ENCODE peak calls at places on chromosome 14, in nine cellular contexts. M, X, A, P, H, D, Z, I and W are unnamed samples. For H3K4me1, the result is how much of the 10 kb centered on the place peaks cover.

GRCh38 chr14:98099527-98099926 is 1172.5 kb downstream of the BCL11B start:
- DNase-seq in M (no peak), X (no peak), A (no peak), P (no peak), H (no peak), D (no peak), Z (no peak), I (no peak), W (no peak)

GRCh38 chr14:105322791-105323556 is 8.4 kb downstream of the PACS2 start:
- DNase-seq in M (no peak), X (no peak), A (no peak), P (no peak), H (no peak), D (no peak), Z (no peak), I (no peak), W (no peak)

GRCh38 chr14:105533391-105533790 is 7.0 kb downstream of the TMEM121 start:
- DNase-seq in M (no peak), X (no peak), A (no peak), P (no peak), H (no peak), D (no peak), Z (no peak), I (no peak), W (no peak)

GRCh38 chr14:31420013-31420318 is 384 bp downstream of the HEATR5A start:
- DNase-seq in M (peak), X (no peak), A (no peak), P (peak), H (no peak), D (peak), Z (peak), I (peak), W (no peak)

GRCh38 chr14:94486883-94487282 is 10.9 kb upstream of the SERPINA9 start:
- DNase-seq in M (no peak), X (no peak), A (no peak), P (peak), H (no peak), D (no peak), Z (no peak), I (peak), W (no peak)

GRCh38 chr14:96090441-96091148 is 51.4 kb downstream of the C14orf132 start:
- DNase-seq in M (no peak), X (no peak), A (no peak), P (no peak), H (peak), D (no peak), Z (no peak), I (no peak), W (no peak)

GRCh38 chr14:91041450-91041849 is 19.0 kb downstream of the RPS6KA5 start:
- DNase-seq in M (no peak), X (no peak), A (no peak), P (no peak), H (no peak), D (no peak), Z (peak), I (no peak), W (no peak)

GRCh38 chr14:24395609-24396580 is 2.9 kb upstream of the NYNRIN start:
- DNase-seq in M (no peak), X (no peak), A (no peak), P (no peak), H (no peak), D (no peak), Z (no peak), I (no peak), W (no peak)

GRCh38 chr14:83208346-83208745 is 1674.7 kb upstream of the SEL1L start:
- DNase-seq in M (no peak), X (no peak), A (no peak), P (no peak), H (peak), D (no peak), Z (no peak), I (no peak), W (no peak)

GRCh38 chr14:22221508-22221907 is 367.5 kb downstream of the DAD1 start:
- DNase-seq in M (peak), X (peak), A (no peak), P (peak), H (peak), D (no peak), Z (peak), I (peak), W (no peak)

GRCh38 chr14:91872517-91873470 is 5.5 kb upstream of the TC2N start:
- DNase-seq in M (peak), X (peak), A (peak), P (no peak), H (peak), D (peak), Z (no peak), I (no peak), W (peak)

GRCh38 chr14:28783593-28784143 is 17.1 kb downstream of the FOXG1 start:
- DNase-seq in M (no peak), X (no peak), A (no peak), P (no peak), H (no peak), D (no peak), Z (no peak), I (no peak), W (no peak)

GRCh38 chr14:40273417-40273816 is 841.2 kb upstream of the FBXO33 start:
- DNase-seq in M (no peak), X (no peak), A (no peak), P (no peak), H (no peak), D (no peak), Z (no peak), I (no peak), W (no peak)

GRCh38 chr14:32980887-32981501 is 42.3 kb downstream of the NPAS3 start:
- DNase-seq in M (no peak), X (no peak), A (no peak), P (no peak), H (no peak), D (no peak), Z (no peak), I (no peak), W (no peak)

GRCh38 chr14:74541225-74541624 is 47.7 kb downstream of the ISCA2 start:
- DNase-seq in M (no peak), X (no peak), A (no peak), P (no peak), H (no peak), D (no peak), Z (no peak), I (no peak), W (no peak)

GRCh38 chr14:37588956-37589737 is 5.9 kb downstream of the FOXA1 start:
- DNase-seq in M (peak), X (no peak), A (no peak), P (peak), H (no peak), D (no peak), Z (no peak), I (peak), W (no peak)

GRCh38 chr14:100851946-100852620 is 26.2 kb downstream of the MEG3 start:
- DNase-seq in M (no peak), X (no peak), A (no peak), P (no peak), H (no peak), D (no peak), Z (no peak), I (no peak), W (no peak)

GRCh38 chr14:69711471-69712216 is 55.3 kb upstream of the SRSF5 start:
- DNase-seq in M (no peak), X (no peak), A (no peak), P (no peak), H (no peak), D (no peak), Z (no peak), I (no peak), W (no peak)

GRCh38 chr14:92502541-92503286 is 10.9 kb upstream of the RIN3 start:
- DNase-seq in M (no peak), X (no peak), A (no peak), P (no peak), H (no peak), D (no peak), Z (no peak), I (no peak), W (no peak)

GRCh38 chr14:79011091-79011919 is 841.1 kb downstream of the NRXN3 start:
- DNase-seq in M (peak), X (peak), A (no peak), P (peak), H (peak), D (no peak), Z (no peak), I (peak), W (no peak)

GRCh38 chr14:90522585-90523191 is 125.9 kb downstream of the CALM1 start:
- DNase-seq in M (peak), X (no peak), A (no peak), P (no peak), H (no peak), D (peak), Z (no peak), I (peak), W (no peak)

GRCh38 chr14:21267431-21267845 is 1.8 kb downstream of the HNRNPC start:
- DNase-seq in M (peak), X (peak), A (no peak), P (no peak), H (no peak), D (no peak), Z (peak), I (no peak), W (no peak)

GRCh38 chr14:64109821-64110554 is 184.2 kb downstream of the ESR2 start:
- DNase-seq in M (no peak), X (no peak), A (no peak), P (no peak), H (peak), D (no peak), Z (no peak), I (no peak), W (no peak)

GRCh38 chr14:93032301-93032929 is 83.3 kb downstream of the ITPK1 start:
- DNase-seq in M (peak), X (no peak), A (no peak), P (no peak), H (no peak), D (no peak), Z (no peak), I (peak), W (no peak)

GRCh38 chr14:105148604-105149145 is 19.9 kb downstream of the JAG2 start:
- DNase-seq in M (no peak), X (no peak), A (no peak), P (no peak), H (no peak), D (no peak), Z (no peak), I (no peak), W (no peak)

GRCh38 chr14:69693145-69693544 is 73.8 kb upstream of the SRSF5 start:
- DNase-seq in M (no peak), X (peak), A (no peak), P (no peak), H (no peak), D (no peak), Z (peak), I (peak), W (no peak)

GRCh38 chr14:88999137-88999536 is 174.7 kb downstream of the TTC8 start:
- DNase-seq in M (no peak), X (no peak), A (no peak), P (no peak), H (no peak), D (no peak), Z (no peak), I (no peak), W (no peak)

GRCh38 chr14:71764701-71765347 is 167.4 kb upstream of the RGS6 start:
- DNase-seq in M (no peak), X (no peak), A (no peak), P (no peak), H (peak), D (no peak), Z (no peak), I (peak), W (no peak)

GRCh38 chr14:21103710-21104447 is 3.0 kb downstream of the TMEM253 start:
- DNase-seq in M (peak), X (peak), A (peak), P (peak), H (peak), D (peak), Z (peak), I (peak), W (peak)

GRCh38 chr14:52328286-52328685 is 14.2 kb downstream of the PTGER2 start:
- DNase-seq in M (peak), X (no peak), A (no peak), P (no peak), H (peak), D (no peak), Z (no peak), I (no peak), W (no peak)

GRCh38 chr14:103630364-103631108 is 1.5 kb downstream of the KLC1 start:
- DNase-seq in M (peak), X (peak), A (no peak), P (no peak), H (peak), D (no peak), Z (no peak), I (no peak), W (no peak)
- H3K4me1 ChIP-seq in M (under half), X (under half), A (half or more), P (under half), H (under half), D (under half), Z (under half), I (under half), W (under half)

GRCh38 chr14:68675233-68675577 is 117.7 kb downstream of the ZFP36L1 start:
- DNase-seq in M (peak), X (peak), A (no peak), P (no peak), H (peak), D (no peak), Z (no peak), I (no peak), W (no peak)

GRCh38 chr14:68671899-68672298 is 121.0 kb downstream of the ZFP36L1 start:
- DNase-seq in M (no peak), X (peak), A (no peak), P (no peak), H (no peak), D (no peak), Z (no peak), I (no peak), W (no peak)

GRCh38 chr14:68672609-68673285 is 120.1 kb downstream of the ZFP36L1 start:
- DNase-seq in M (no peak), X (peak), A (no peak), P (no peak), H (no peak), D (no peak), Z (no peak), I (no peak), W (no peak)

GRCh38 chr14:68674538-68675232 is 118.2 kb downstream of the ZFP36L1 start:
- DNase-seq in M (no peak), X (no peak), A (no peak), P (no peak), H (no peak), D (no peak), Z (no peak), I (no peak), W (no peak)

DNA sequence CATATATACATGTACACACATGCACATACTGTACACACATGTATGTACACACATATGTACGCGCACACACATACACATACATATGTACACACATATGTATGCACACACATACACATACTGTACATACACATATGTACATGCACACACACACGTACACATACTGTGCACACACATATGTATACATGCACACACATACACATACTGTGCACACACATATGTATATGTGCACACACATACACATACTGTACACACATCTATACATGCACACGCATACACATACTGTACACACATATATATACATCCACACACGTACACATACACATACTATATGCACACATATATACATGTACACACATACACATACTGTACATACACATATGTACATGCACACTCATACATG is 119.4 kb downstream of the ZFP36L1 start:
- DNase-seq in M (no peak), X (no peak), A (no peak), P (no peak), H (no peak), D (no peak), Z (no peak), I (no peak), W (no peak)
- H3K27ac ChIP-seq in M (no peak), X (no peak), A (no peak), P (no peak), H (no peak), D (no peak), Z (no peak), I (no peak), W (no peak)

GRCh38 chr14:54685286-54685845 is 118.4 kb downstream of the SAMD4A start:
- DNase-seq in M (no peak), X (peak), A (no peak), P (no peak), H (no peak), D (no peak), Z (no peak), I (no peak), W (no peak)

GRCh38 chr14:54682578-54682977 is 115.7 kb downstream of the SAMD4A start:
- DNase-seq in M (no peak), X (peak), A (no peak), P (no peak), H (no peak), D (no peak), Z (no peak), I (no peak), W (no peak)

GRCh38 chr14:54681819-54682261 is 114.9 kb downstream of the SAMD4A start:
- DNase-seq in M (no peak), X (peak), A (no peak), P (no peak), H (peak), D (no peak), Z (no peak), I (no peak), W (no peak)

GRCh38 chr14:54686219-54686870 is 119.4 kb downstream of the SAMD4A start:
- DNase-seq in M (peak), X (peak), A (no peak), P (no peak), H (peak), D (no peak), Z (no peak), I (no peak), W (no peak)

DNA sequence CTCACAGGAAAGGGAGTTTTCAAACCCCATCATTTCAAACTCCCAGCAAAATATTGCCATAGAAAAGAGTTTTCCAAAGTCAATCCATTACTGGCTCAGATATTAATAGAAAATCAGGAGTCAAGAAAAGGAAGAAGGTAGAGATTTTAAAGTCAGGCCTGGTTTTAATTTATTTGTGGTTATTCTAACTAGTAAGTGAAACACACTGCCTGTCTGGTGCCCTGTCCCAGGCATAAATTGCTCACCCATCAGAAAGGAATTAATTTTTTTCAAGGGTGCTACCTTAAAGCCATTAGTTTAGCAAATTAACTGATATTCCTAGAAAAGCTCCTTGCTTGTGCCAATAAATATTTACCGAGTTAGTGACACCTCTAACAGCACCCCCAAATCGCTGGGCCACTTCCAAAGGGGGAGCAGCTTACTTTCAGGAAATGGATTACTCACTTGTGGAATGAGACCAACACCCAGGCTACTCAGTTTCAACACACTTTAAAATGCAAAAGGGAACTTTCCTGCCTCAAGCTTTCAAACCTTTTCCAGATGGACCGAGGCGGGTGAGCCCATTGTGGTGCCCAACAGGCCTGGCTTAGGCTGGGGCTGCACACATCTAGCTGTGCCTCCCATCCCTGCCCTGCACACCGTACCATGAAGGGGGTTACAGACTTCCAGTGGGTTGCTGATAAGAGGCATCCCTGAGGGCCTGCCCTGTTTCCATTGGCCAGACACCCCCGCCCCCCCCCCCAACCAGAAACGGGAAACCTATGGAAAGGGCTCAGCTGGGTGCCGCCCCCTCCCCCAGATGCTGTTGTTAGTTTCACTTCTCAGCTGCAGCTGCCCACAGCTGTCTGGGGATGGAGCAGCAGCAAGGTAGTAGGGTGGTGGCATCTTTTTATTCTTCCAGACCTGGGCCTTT is 117.2 kb downstream of the SAMD4A start:
- DNase-seq in M (peak), X (peak), A (no peak), P (peak), H (peak), D (no peak), Z (no peak), I (peak), W (no peak)
- H3K4me1 ChIP-seq in M (under half), X (half or more), A (under half), P (under half), H (under half), D (half or more), Z (under half), I (under half), W (under half)

GRCh38 chr14:56057071-56057865 is 60.9 kb upstream of the PELI2 start:
- DNase-seq in M (no peak), X (no peak), A (no peak), P (no peak), H (no peak), D (no peak), Z (no peak), I (peak), W (no peak)
- H3K27ac ChIP-seq in M (no peak), X (no peak), A (no peak), P (no peak), H (no peak), D (no peak), Z (no peak), I (peak), W (no peak)

GRCh38 chr14:49975286-49975685 is 82.4 kb downstream of the ARF6 start:
- DNase-seq in M (peak), X (peak), A (no peak), P (no peak), H (peak), D (no peak), Z (no peak), I (no peak), W (no peak)
- H3K4me1 ChIP-seq in M (half or more), X (half or more), A (half or more), P (under half), H (under half), D (under half), Z (under half), I (under half), W (half or more)

GRCh38 chr14:35386673-35387125 is 17.9 kb downstream of the NFKBIA start:
- DNase-seq in M (no peak), X (no peak), A (no peak), P (no peak), H (no peak), D (no peak), Z (no peak), I (peak), W (no peak)
- H3K27ac ChIP-seq in M (no peak), X (no peak), A (no peak), P (no peak), H (no peak), D (peak), Z (no peak), I (no peak), W (no peak)

DNA sequence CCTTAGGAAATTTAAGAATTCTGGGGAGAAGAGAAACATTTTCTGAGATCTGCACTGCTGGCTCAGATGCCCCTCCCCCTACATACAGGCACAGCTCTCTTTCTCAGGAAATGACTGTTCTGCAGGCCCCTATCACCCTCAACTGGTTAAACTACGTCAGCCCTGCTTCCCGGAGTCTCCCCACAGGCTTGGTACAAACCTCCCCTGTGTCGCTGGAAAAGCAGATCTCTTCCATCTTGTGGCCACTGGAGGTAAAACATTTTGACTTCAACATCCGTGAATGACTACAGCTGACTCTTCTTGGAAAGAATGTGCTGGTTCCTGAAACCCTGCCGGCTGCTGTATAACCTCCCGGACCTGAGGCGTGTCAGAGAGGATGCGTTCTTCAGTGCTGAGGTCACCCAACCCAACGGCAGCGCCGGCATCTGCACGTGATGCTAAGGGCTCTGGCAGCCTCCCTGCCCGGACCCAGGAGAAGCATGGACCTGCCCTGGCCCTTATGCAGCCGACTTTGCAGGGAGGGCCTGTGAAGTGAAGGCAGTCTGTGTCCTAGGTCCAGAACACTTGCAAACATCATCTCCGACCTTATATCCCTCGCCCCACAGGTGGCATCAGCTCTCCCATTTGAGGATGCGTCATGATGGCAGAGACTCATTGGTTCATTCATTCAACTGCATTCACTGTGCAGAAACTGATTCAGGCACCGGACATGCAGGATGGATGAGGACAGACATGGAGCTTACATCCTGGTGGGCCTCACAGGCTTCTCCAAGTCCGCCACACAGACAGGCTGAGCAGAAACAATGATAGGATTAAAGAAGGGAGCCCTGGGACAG is 129.2 kb downstream of the GCH1 start:
- DNase-seq in M (peak), X (peak), A (peak), P (peak), H (peak), D (peak), Z (peak), I (peak), W (peak)
- H3K4me1 ChIP-seq in M (under half), X (under half), A (under half), P (under half), H (under half), D (under half), Z (under half), I (under half), W (under half)